ENCODE peak calls at places on chromosome 12, in ten cellular contexts. R is caudate nucleus, C is islet precursor cell, O is GM23338, N is NCI-H510A treated with DMSO at 0.1 percent for 48 hours, U is AG10803, X is AG20443, E is NCI-H1694 treated with DMSO at 0.1 percent for 48 hours, T is SK-N-DZ, A is hypothalamus. B is an unnamed sample.

GRCh38 chr12:127165567-127166392 is 1101.2 kb upstream of the TMEM132C start:
- DNase-seq in U (peak), T (peak), N (peak), R (peak), C (peak), E (no peak), X (peak), A (peak), O (peak), B (no peak)

GRCh38 chr12:10498042-10498441 is 7.6 kb upstream of the EIF2S3B start:
- DNase-seq in E (no peak), A (no peak), U (no peak), C (no peak), T (no peak), O (no peak), R (no peak), N (no peak), X (no peak), B (no peak)

GRCh38 chr12:3564861-3565260 is 73.9 kb downstream of the PRMT8 start:
- DNase-seq in N (no peak), U (no peak), T (no peak), R (no peak), A (no peak), O (no peak), E (no peak), C (no peak), X (no peak), B (no peak)

GRCh38 chr12:116687888-116688287 is 50.0 kb downstream of the SPRING1 start:
- DNase-seq in U (no peak), O (peak), C (peak), T (peak), X (no peak), N (no peak), E (no peak), R (no peak), A (no peak), B (peak)

GRCh38 chr12:76085159-76085868 is 829 bp upstream of the NAP1L1 start:
- DNase-seq in U (no peak), A (no peak), O (no peak), X (no peak), C (no peak), N (peak), E (peak), T (peak), R (no peak), B (peak)

GRCh38 chr12:121062391-121063045 is 23.5 kb upstream of the OASL start:
- DNase-seq in U (no peak), E (no peak), N (no peak), X (no peak), A (no peak), T (no peak), O (no peak), R (no peak), C (peak), B (no peak)

GRCh38 chr12:98373982-98374381 is 141.4 kb upstream of the TMPO start:
- DNase-seq in C (no peak), T (no peak), E (no peak), O (peak), N (no peak), X (peak), U (no peak), R (no peak), A (no peak), B (peak)

GRCh38 chr12:116406529-116406928 is 129.0 kb upstream of the MED13L start:
- DNase-seq in A (no peak), X (peak), U (peak), C (peak), O (peak), E (peak), N (no peak), T (peak), R (no peak), B (peak)

GRCh38 chr12:107318804-107319535 is 225.6 kb upstream of the CRY1 start:
- DNase-seq in T (peak), C (peak), R (no peak), N (peak), A (no peak), X (peak), U (peak), O (peak), E (peak), B (no peak)

GRCh38 chr12:607541-608001 is 55.7 kb downstream of the NINJ2 start:
- DNase-seq in U (no peak), R (no peak), T (no peak), X (no peak), N (no peak), A (no peak), C (peak), E (no peak), O (peak), B (no peak)

GRCh38 chr12:20370001-20370381 is 1.7 kb downstream of the PDE3A start:
- DNase-seq in O (peak), X (peak), N (peak), U (no peak), A (no peak), R (no peak), E (no peak), T (peak), C (peak), B (no peak)

GRCh38 chr12:10759657-10760056 is 36.5 kb upstream of the YBX3 start:
- DNase-seq in N (no peak), U (no peak), T (no peak), O (no peak), R (no peak), C (no peak), E (no peak), A (no peak), X (no peak), B (no peak)